ENCODE peak calls at places on chromosomes 2 and 18, in six cellular contexts. One of them, this sample, is unnamed.

GRCh38 chr18:8750954-8751415 is 45.6 kb downstream of the MTCL1 start:
- DNase-seq in CD8-positive, alpha-beta memory T cell: no peak
- DNase-seq in astrocyte: peak
- DNase-seq in K562: no peak
- DNase-seq in fibroblast of lung: peak
- DNase-seq in neural progenitor cell: no peak
- DNase-seq in this sample: peak

GRCh38 chr2:208426414-208426813 is 19.8 kb downstream of the PTH2R start:
- DNase-seq in K562: no peak
- DNase-seq in astrocyte: no peak
- DNase-seq in CD8-positive, alpha-beta memory T cell: no peak
- DNase-seq in fibroblast of lung: no peak
- DNase-seq in neural progenitor cell: no peak
- DNase-seq in this sample: no peak

GRCh38 chr2:100612388-100613000 is 49.7 kb downstream of the PDCL3 start:
- DNase-seq in neural progenitor cell: no peak
- DNase-seq in astrocyte: no peak
- DNase-seq in fibroblast of lung: no peak
- DNase-seq in CD8-positive, alpha-beta memory T cell: no peak
- DNase-seq in K562: no peak
- DNase-seq in this sample: no peak

GRCh38 chr18:29191263-29191662 is 1014.3 kb upstream of the CDH2 start:
- DNase-seq in K562: no peak
- DNase-seq in fibroblast of lung: peak
- DNase-seq in neural progenitor cell: peak
- DNase-seq in CD8-positive, alpha-beta memory T cell: no peak
- DNase-seq in astrocyte: peak
- DNase-seq in this sample: no peak

GRCh38 chr2:147756103-147756502 is 88.7 kb upstream of the ACVR2A start:
- DNase-seq in K562: no peak
- DNase-seq in neural progenitor cell: peak
- DNase-seq in astrocyte: no peak
- DNase-seq in CD8-positive, alpha-beta memory T cell: no peak
- DNase-seq in fibroblast of lung: no peak
- DNase-seq in this sample: no peak

GRCh38 chr2:120442541-120442922 is 96.6 kb downstream of the INHBB start:
- DNase-seq in CD8-positive, alpha-beta memory T cell: no peak
- DNase-seq in K562: no peak
- DNase-seq in neural progenitor cell: no peak
- DNase-seq in astrocyte: no peak
- DNase-seq in fibroblast of lung: no peak
- DNase-seq in this sample: no peak

GRCh38 chr2:149200109-149200520 is 130.3 kb upstream of the LYPD6 start:
- DNase-seq in K562: no peak
- DNase-seq in neural progenitor cell: no peak
- DNase-seq in CD8-positive, alpha-beta memory T cell: no peak
- DNase-seq in fibroblast of lung: peak
- DNase-seq in astrocyte: peak
- DNase-seq in this sample: no peak

GRCh38 chr2:55530539-55531081 is 11.1 kb downstream of the CFAP36 start:
- DNase-seq in neural progenitor cell: no peak
- DNase-seq in K562: no peak
- DNase-seq in CD8-positive, alpha-beta memory T cell: no peak
- DNase-seq in fibroblast of lung: no peak
- DNase-seq in astrocyte: no peak
- DNase-seq in this sample: no peak

GRCh38 chr2:33707312-33707711 is 108.2 kb upstream of the FAM98A start:
- DNase-seq in astrocyte: no peak
- DNase-seq in K562: no peak
- DNase-seq in CD8-positive, alpha-beta memory T cell: no peak
- DNase-seq in fibroblast of lung: no peak
- DNase-seq in neural progenitor cell: no peak
- DNase-seq in this sample: no peak

GRCh38 chr2:17303496-17303895 is 214.7 kb downstream of the RAD51AP2 start:
- DNase-seq in astrocyte: no peak
- DNase-seq in fibroblast of lung: peak
- DNase-seq in neural progenitor cell: no peak
- DNase-seq in K562: no peak
- DNase-seq in CD8-positive, alpha-beta memory T cell: no peak
- DNase-seq in this sample: peak

GRCh38 chr2:212723226-212723625 is 184.6 kb upstream of the ERBB4 start:
- DNase-seq in neural progenitor cell: no peak
- DNase-seq in CD8-positive, alpha-beta memory T cell: no peak
- DNase-seq in astrocyte: peak
- DNase-seq in K562: no peak
- DNase-seq in fibroblast of lung: peak
- DNase-seq in this sample: no peak

GRCh38 chr2:229273384-229274338 is 2.6 kb upstream of the PID1 start:
- DNase-seq in CD8-positive, alpha-beta memory T cell: no peak
- DNase-seq in neural progenitor cell: peak
- DNase-seq in astrocyte: peak
- DNase-seq in K562: peak
- DNase-seq in fibroblast of lung: peak
- DNase-seq in this sample: peak

GRCh38 chr18:8933714-8934284 is 168.7 kb upstream of the NDUFV2 start:
- DNase-seq in astrocyte: peak
- DNase-seq in neural progenitor cell: no peak
- DNase-seq in fibroblast of lung: peak
- DNase-seq in CD8-positive, alpha-beta memory T cell: no peak
- DNase-seq in K562: no peak
- DNase-seq in this sample: no peak

GRCh38 chr2:201992960-201993359 is 40.7 kb upstream of the FZD7 start:
- DNase-seq in fibroblast of lung: no peak
- DNase-seq in astrocyte: no peak
- DNase-seq in K562: no peak
- DNase-seq in neural progenitor cell: no peak
- DNase-seq in CD8-positive, alpha-beta memory T cell: no peak
- DNase-seq in this sample: no peak

GRCh38 chr2:177281400-177282021 is 17.0 kb upstream of the NFE2L2 start:
- DNase-seq in neural progenitor cell: no peak
- DNase-seq in K562: peak
- DNase-seq in astrocyte: no peak
- DNase-seq in fibroblast of lung: no peak
- DNase-seq in CD8-positive, alpha-beta memory T cell: no peak
- DNase-seq in this sample: no peak

GRCh38 chr18:57523171-57523956 is 63.1 kb downstream of the FECH start:
- DNase-seq in astrocyte: no peak
- DNase-seq in neural progenitor cell: no peak
- DNase-seq in K562: peak
- DNase-seq in fibroblast of lung: no peak
- DNase-seq in CD8-positive, alpha-beta memory T cell: no peak
- DNase-seq in this sample: no peak

GRCh38 chr2:135299656-135300244 is 231.3 kb downstream of the ZRANB3 start:
- DNase-seq in neural progenitor cell: no peak
- DNase-seq in K562: no peak
- DNase-seq in CD8-positive, alpha-beta memory T cell: no peak
- DNase-seq in fibroblast of lung: peak
- DNase-seq in astrocyte: peak
- DNase-seq in this sample: no peak

GRCh38 chr2:230161180-230161579 is 58.6 kb downstream of the SP110 start:
- DNase-seq in CD8-positive, alpha-beta memory T cell: no peak
- DNase-seq in fibroblast of lung: no peak
- DNase-seq in K562: no peak
- DNase-seq in neural progenitor cell: no peak
- DNase-seq in astrocyte: no peak
- DNase-seq in this sample: no peak

GRCh38 chr2:74328074-74328473 is 15.1 kb downstream of the SLC4A5 start:
- DNase-seq in fibroblast of lung: no peak
- DNase-seq in CD8-positive, alpha-beta memory T cell: no peak
- DNase-seq in astrocyte: no peak
- DNase-seq in K562: peak
- DNase-seq in neural progenitor cell: peak
- DNase-seq in this sample: no peak

DNA sequence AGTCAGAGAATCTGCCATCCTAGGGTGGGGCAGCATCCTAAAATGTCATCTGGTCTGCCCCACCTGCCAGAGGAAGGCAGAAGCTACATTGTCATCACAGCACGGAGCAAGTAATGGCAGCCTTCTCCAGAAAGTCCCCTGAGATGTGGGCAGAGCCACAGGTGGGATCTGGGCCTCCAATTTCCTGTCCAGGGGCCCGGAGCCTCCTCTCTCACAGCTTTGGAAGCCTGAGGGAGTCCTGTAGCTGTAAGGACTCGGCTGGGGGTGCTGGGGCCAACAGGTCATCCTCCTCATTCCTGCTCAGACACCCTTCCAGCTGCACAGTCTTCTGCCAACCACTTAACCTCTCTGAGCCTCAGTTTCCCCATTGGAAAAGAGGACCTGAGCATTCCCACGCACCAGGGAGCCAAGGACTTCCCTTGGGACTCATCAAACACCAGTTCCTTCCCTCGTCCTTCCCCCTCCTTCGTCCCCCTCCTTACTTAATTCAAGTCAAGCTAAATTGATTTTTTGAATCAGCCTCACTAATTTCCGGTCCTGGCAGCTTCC is 48.6 kb upstream of the ID2 start:
- DNase-seq in K562: no peak
- DNase-seq in CD8-positive, alpha-beta memory T cell: no peak
- DNase-seq in neural progenitor cell: no peak
- DNase-seq in fibroblast of lung: no peak
- DNase-seq in astrocyte: no peak
- DNase-seq in this sample: no peak
- H3K27ac ChIP-seq in K562: no peak
- H3K27ac ChIP-seq in CD8-positive, alpha-beta memory T cell: no peak
- H3K27ac ChIP-seq in neural progenitor cell: no peak
- H3K27ac ChIP-seq in fibroblast of lung: peak
- H3K27ac ChIP-seq in astrocyte: peak
- H3K27ac ChIP-seq in this sample: peak

DNA sequence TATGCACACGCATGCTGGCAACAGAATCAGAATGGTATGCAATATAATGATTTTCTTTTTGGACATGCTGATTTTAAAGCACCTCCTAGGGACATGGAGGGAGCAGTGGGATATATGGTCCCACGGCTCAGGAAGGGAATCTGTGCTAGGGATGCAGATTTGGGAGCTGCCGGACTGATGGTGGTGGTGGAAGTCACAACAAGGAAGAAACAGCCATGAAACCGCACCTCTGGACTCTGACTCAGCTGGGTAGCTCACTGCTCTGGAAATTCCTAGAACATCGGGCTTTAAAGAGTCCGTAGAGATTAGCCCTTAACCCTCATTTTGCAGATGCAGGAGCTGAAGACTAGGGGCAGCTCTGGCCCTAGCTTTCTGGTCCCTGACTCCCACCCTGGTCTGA is 364.3 kb upstream of the KLHL29 start:
- DNase-seq in CD8-positive, alpha-beta memory T cell: no peak
- DNase-seq in neural progenitor cell: no peak
- DNase-seq in K562: no peak
- DNase-seq in fibroblast of lung: no peak
- DNase-seq in astrocyte: no peak
- DNase-seq in this sample: no peak
- H3K27ac ChIP-seq in CD8-positive, alpha-beta memory T cell: no peak
- H3K27ac ChIP-seq in neural progenitor cell: no peak
- H3K27ac ChIP-seq in K562: no peak
- H3K27ac ChIP-seq in fibroblast of lung: no peak
- H3K27ac ChIP-seq in astrocyte: no peak
- H3K27ac ChIP-seq in this sample: no peak

GRCh38 chr18:58965930-58966662 is 101.4 kb downstream of the ZNF532 start:
- DNase-seq in fibroblast of lung: no peak
- DNase-seq in K562: no peak
- DNase-seq in neural progenitor cell: peak
- DNase-seq in CD8-positive, alpha-beta memory T cell: no peak
- DNase-seq in astrocyte: no peak
- DNase-seq in this sample: no peak

GRCh38 chr18:58970943-58971799 is 106.5 kb downstream of the ZNF532 start:
- DNase-seq in astrocyte: no peak
- DNase-seq in K562: no peak
- DNase-seq in neural progenitor cell: no peak
- DNase-seq in CD8-positive, alpha-beta memory T cell: no peak
- DNase-seq in fibroblast of lung: no peak
- DNase-seq in this sample: no peak

GRCh38 chr18:58966704-58967103 is 102.0 kb downstream of the ZNF532 start:
- DNase-seq in astrocyte: no peak
- DNase-seq in K562: no peak
- DNase-seq in CD8-positive, alpha-beta memory T cell: no peak
- DNase-seq in neural progenitor cell: no peak
- DNase-seq in fibroblast of lung: no peak
- DNase-seq in this sample: no peak

GRCh38 chr18:58965291-58965929 is 100.7 kb downstream of the ZNF532 start:
- DNase-seq in CD8-positive, alpha-beta memory T cell: no peak
- DNase-seq in K562: no peak
- DNase-seq in astrocyte: no peak
- DNase-seq in neural progenitor cell: peak
- DNase-seq in fibroblast of lung: no peak
- DNase-seq in this sample: no peak

GRCh38 chr18:58967643-58968291 is 103.1 kb downstream of the ZNF532 start:
- DNase-seq in fibroblast of lung: peak
- DNase-seq in neural progenitor cell: no peak
- DNase-seq in astrocyte: no peak
- DNase-seq in K562: no peak
- DNase-seq in CD8-positive, alpha-beta memory T cell: no peak
- DNase-seq in this sample: no peak
- H3K27ac ChIP-seq in fibroblast of lung: no peak
- H3K27ac ChIP-seq in neural progenitor cell: peak
- H3K27ac ChIP-seq in astrocyte: no peak
- H3K27ac ChIP-seq in K562: no peak
- H3K27ac ChIP-seq in CD8-positive, alpha-beta memory T cell: no peak
- H3K27ac ChIP-seq in this sample: no peak

GRCh38 chr2:95314598-95314963 is 17.4 kb downstream of the KCNIP3 start:
- DNase-seq in neural progenitor cell: no peak
- DNase-seq in astrocyte: no peak
- DNase-seq in CD8-positive, alpha-beta memory T cell: no peak
- DNase-seq in K562: no peak
- DNase-seq in fibroblast of lung: no peak
- DNase-seq in this sample: no peak

GRCh38 chr2:95311821-95312542 is 14.8 kb downstream of the KCNIP3 start:
- DNase-seq in fibroblast of lung: no peak
- DNase-seq in CD8-positive, alpha-beta memory T cell: no peak
- DNase-seq in K562: no peak
- DNase-seq in neural progenitor cell: no peak
- DNase-seq in astrocyte: no peak
- DNase-seq in this sample: no peak

GRCh38 chr2:95310651-95311050 is 13.5 kb downstream of the KCNIP3 start:
- DNase-seq in astrocyte: no peak
- DNase-seq in fibroblast of lung: no peak
- DNase-seq in K562: no peak
- DNase-seq in CD8-positive, alpha-beta memory T cell: no peak
- DNase-seq in neural progenitor cell: no peak
- DNase-seq in this sample: no peak

GRCh38 chr2:95313296-95314265 is 16.4 kb downstream of the KCNIP3 start:
- DNase-seq in fibroblast of lung: no peak
- DNase-seq in astrocyte: no peak
- DNase-seq in CD8-positive, alpha-beta memory T cell: no peak
- DNase-seq in K562: no peak
- DNase-seq in neural progenitor cell: no peak
- DNase-seq in this sample: no peak

DNA sequence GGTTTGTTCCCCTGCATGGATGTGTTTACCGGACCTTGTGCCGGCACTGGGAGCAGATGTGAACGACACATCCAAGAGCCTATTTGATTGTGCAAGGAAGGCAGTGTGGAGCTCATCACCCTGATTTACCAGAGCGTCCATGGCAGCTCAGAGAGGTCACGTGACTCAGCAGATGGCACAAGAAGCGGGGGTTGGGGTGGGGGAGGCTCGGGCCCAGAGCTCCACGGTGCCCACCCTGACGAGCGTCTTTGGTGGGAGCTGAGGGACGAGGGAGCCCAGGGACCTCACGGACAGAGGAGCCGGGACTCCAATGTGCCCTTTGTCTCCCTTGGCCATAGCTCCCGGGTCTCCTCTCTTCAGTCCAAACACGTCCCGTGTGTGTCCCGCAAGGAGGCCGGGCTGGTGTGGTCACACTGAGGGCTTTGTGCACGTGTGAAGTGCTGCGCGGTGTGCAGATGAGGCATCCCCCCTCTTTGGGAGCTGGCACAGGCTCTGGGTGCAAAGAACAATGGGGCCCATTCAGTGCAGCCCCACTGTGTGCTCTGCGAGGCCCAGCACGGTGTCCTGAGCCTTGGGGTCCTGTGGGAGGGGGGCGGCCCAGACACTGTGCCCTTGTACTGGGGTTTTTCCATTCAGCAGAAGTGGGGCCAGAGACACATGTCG is 15.5 kb downstream of the KCNIP3 start:
- DNase-seq in neural progenitor cell: no peak
- DNase-seq in astrocyte: no peak
- DNase-seq in CD8-positive, alpha-beta memory T cell: no peak
- DNase-seq in fibroblast of lung: no peak
- DNase-seq in K562: no peak
- DNase-seq in this sample: no peak
- H3K27ac ChIP-seq in neural progenitor cell: no peak
- H3K27ac ChIP-seq in astrocyte: no peak
- H3K27ac ChIP-seq in CD8-positive, alpha-beta memory T cell: no peak
- H3K27ac ChIP-seq in fibroblast of lung: no peak
- H3K27ac ChIP-seq in K562: no peak
- H3K27ac ChIP-seq in this sample: no peak